ENCODE peak calls at places on chromosomes 1 and 21, in ten cellular contexts. P is left ventricle myocardium inferior; Q is mesenchymal stem cell; E is naive thymus-derived CD4-positive, alpha-beta T cell; W is OCI-LY7; I is mammary epithelial cell; F is pancreas; V is cardiac muscle cell; G is CD8-positive, alpha-beta memory T cell; R is psoas muscle. U is an unnamed sample. For H3K4me1, the result is how much of the 10 kb centered on the place peaks cover.

GRCh38 chr1:201266774-201267173 is 16.5 kb upstream of the PKP1 start:
- DNase-seq in P (no peak), I (peak), G (no peak), E (no peak), Q (peak), R (no peak), V (no peak), F (no peak), W (no peak), U (no peak)

GRCh38 chr1:109792056-109792831 is 28.5 kb upstream of the EPS8L3 start:
- DNase-seq in V (peak), P (peak), W (no peak), G (no peak), F (no peak), I (peak), Q (peak), E (no peak), R (peak), U (peak)

GRCh38 chr1:28417441-28418277 is 48.1 kb downstream of the PHACTR4 start:
- DNase-seq in W (no peak), Q (peak), P (no peak), I (peak), V (no peak), G (no peak), F (no peak), R (no peak), E (no peak), U (no peak)

GRCh38 chr1:242546849-242547724 is 22.6 kb upstream of the PLD5 start:
- DNase-seq in Q (no peak), V (no peak), R (no peak), E (no peak), W (no peak), G (no peak), P (no peak), F (no peak), I (peak), U (no peak)

GRCh38 chr21:15001773-15002647 is 62.8 kb downstream of the NRIP1 start:
- DNase-seq in E (no peak), R (no peak), V (no peak), I (no peak), G (no peak), P (no peak), W (no peak), Q (no peak), F (no peak), U (no peak)

GRCh38 chr1:228004331-228004871 is 2.4 kb upstream of the WNT3A start:
- DNase-seq in R (no peak), F (no peak), P (no peak), V (peak), G (no peak), Q (no peak), E (no peak), I (peak), W (peak), U (peak)

GRCh38 chr1:6423321-6423999 is 1.1 kb upstream of the ESPN start:
- DNase-seq in E (peak), V (peak), G (peak), P (no peak), W (peak), R (no peak), Q (no peak), F (peak), I (peak), U (peak)

GRCh38 chr1:198494658-198495103 is 45.8 kb downstream of the ATP6V1G3 start:
- DNase-seq in G (no peak), F (peak), W (no peak), Q (no peak), V (no peak), I (no peak), E (no peak), R (no peak), P (no peak), U (no peak)

GRCh38 chr1:50418600-50419109 is 4.6 kb downstream of the DMRTA2 start:
- DNase-seq in W (no peak), F (no peak), R (no peak), V (peak), Q (no peak), P (no peak), I (no peak), E (no peak), G (no peak), U (no peak)

GRCh38 chr1:159856576-159856975 is 5.9 kb downstream of the VSIG8 start:
- DNase-seq in I (peak), W (no peak), G (no peak), Q (no peak), E (no peak), R (no peak), V (no peak), F (no peak), P (no peak), U (no peak)

GRCh38 chr1:245290836-245291235 is 136.1 kb downstream of the KIF26B start:
- DNase-seq in R (no peak), W (no peak), E (no peak), G (no peak), F (no peak), Q (peak), I (no peak), P (no peak), V (peak), U (no peak)

GRCh38 chr1:5481889-5482288 is 510.3 kb downstream of the NPHP4 start:
- DNase-seq in Q (no peak), P (no peak), I (no peak), V (peak), W (peak), R (no peak), F (no peak), G (peak), E (peak), U (no peak)

GRCh38 chr21:44926364-44927101 is 5.8 kb upstream of the ITGB2 start:
- DNase-seq in I (peak), G (peak), P (peak), W (no peak), R (no peak), V (no peak), F (no peak), Q (no peak), E (peak), U (peak)

GRCh38 chr21:44923481-44924084 is 2.9 kb upstream of the ITGB2 start:
- DNase-seq in I (no peak), R (no peak), G (no peak), F (no peak), P (no peak), V (no peak), Q (no peak), W (no peak), E (no peak), U (no peak)

GRCh38 chr21:44925027-44925755 is 4.5 kb upstream of the ITGB2 start:
- DNase-seq in P (no peak), V (no peak), G (no peak), F (no peak), I (peak), R (no peak), Q (peak), W (no peak), E (no peak), U (peak)

GRCh38 chr21:44927259-44927586 is 6.5 kb upstream of the ITGB2 start:
- DNase-seq in Q (no peak), G (no peak), E (no peak), I (no peak), V (no peak), W (no peak), R (no peak), F (no peak), P (no peak), U (no peak)

DNA sequence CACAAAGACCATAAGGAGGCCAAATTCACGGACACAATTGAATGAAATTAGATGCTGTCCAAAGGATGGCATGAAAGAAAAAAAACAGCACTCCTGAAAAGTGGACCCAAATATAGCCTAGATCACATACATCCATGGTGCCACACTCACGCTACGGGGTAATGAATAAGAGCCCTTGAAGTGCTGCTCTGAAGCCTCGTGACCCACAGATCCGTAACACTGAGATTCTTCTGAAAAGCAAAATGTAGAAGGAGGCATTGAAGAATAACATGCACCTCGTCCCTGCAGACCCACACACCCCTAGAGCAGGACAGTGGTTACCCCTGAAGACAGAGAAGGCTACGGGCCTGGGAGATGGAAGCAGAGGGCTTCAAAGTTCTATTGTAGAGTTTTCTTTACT is 3.9 kb upstream of the ITGB2 start:
- DNase-seq in I (no peak), F (no peak), V (no peak), G (no peak), R (no peak), Q (no peak), P (peak), E (no peak), W (no peak), U (no peak)
- H3K4me1 ChIP-seq in I (under half), F (under half), V (under half), G (half or more), R (under half), Q (under half), P (under half), E (half or more), W (under half), U (half or more)

GRCh38 chr1:39412892-39413291 is 78.5 kb upstream of the BMP8A start:
- DNase-seq in P (no peak), I (no peak), E (no peak), F (no peak), W (no peak), Q (no peak), G (no peak), R (no peak), V (no peak), U (no peak)

GRCh38 chr1:39412079-39412478 is 79.4 kb upstream of the BMP8A start:
- DNase-seq in F (no peak), V (no peak), R (no peak), I (no peak), Q (no peak), P (no peak), E (no peak), W (no peak), G (no peak), U (no peak)

GRCh38 chr1:39410915-39411436 is 80.5 kb upstream of the BMP8A start:
- DNase-seq in V (peak), Q (peak), R (peak), F (peak), E (peak), I (peak), P (peak), W (peak), G (peak), U (peak)

GRCh38 chr1:39409055-39409816 is 82.2 kb upstream of the BMP8A start:
- DNase-seq in E (no peak), W (no peak), I (peak), F (no peak), G (no peak), R (peak), P (peak), Q (peak), V (peak), U (peak)

GRCh38 chr1:39411526-39411925 is 79.9 kb upstream of the BMP8A start:
- DNase-seq in E (no peak), G (no peak), R (no peak), F (no peak), W (no peak), V (no peak), I (no peak), Q (no peak), P (no peak), U (no peak)
- H3K4me1 ChIP-seq in E (under half), G (under half), R (half or more), F (under half), W (under half), V (under half), I (half or more), Q (under half), P (half or more), U (half or more)

GRCh38 chr21:46381521-46381920 is 57.6 kb downstream of the PCNT start:
- DNase-seq in F (no peak), G (no peak), I (no peak), V (no peak), P (no peak), Q (no peak), R (no peak), W (no peak), E (no peak), U (no peak)
- H3K4me1 ChIP-seq in F (under half), G (under half), I (under half), V (under half), P (under half), Q (under half), R (half or more), W (under half), E (under half), U (under half)

GRCh38 chr1:81922955-81923354 is 122.2 kb downstream of the ADGRL2 start:
- DNase-seq in I (no peak), R (no peak), V (no peak), W (no peak), F (no peak), G (no peak), Q (no peak), E (no peak), P (no peak), U (no peak)
- H3K4me1 ChIP-seq in I (under half), R (under half), V (half or more), W (under half), F (under half), G (under half), Q (under half), E (under half), P (half or more), U (under half)

GRCh38 chr1:63904826-63905225 is 131.0 kb downstream of the ROR1 start:
- DNase-seq in V (no peak), G (no peak), I (no peak), R (no peak), Q (no peak), W (no peak), P (no peak), E (no peak), F (no peak), U (no peak)
- H3K4me1 ChIP-seq in V (under half), G (under half), I (under half), R (under half), Q (under half), W (under half), P (under half), E (under half), F (under half), U (under half)

DNA sequence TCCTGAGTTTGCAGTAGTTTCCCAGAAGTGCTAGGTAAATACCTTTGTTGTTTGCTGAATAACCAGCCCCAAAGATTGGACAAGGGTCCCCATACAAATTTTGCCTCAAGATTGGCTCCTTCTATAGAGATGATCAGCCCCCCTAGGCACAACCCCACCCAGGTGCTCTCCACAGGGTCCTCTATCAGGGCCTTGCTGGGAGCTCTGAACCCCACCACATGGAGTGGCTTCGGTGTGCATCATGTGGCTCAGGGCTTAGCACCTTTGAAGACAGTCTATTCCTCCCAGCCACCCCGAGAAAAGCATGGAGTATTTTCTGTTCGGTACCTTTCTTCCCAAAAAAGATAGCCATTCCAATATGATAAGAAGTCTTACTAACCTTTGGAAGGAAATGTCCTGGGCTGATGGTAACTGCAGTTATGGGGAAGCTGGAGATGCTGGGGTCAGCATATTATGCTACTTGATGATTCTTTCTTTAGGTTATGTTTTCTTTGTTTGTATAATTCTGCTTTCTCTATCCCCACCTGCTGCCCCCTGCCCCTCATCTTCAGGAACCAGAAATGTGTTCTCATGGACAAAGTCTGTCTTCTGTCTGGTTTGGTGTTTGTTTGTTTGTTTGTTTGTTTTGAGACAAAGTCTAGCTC is 5.0 kb upstream of the TSPAN1 start:
- DNase-seq in P (no peak), V (no peak), Q (no peak), R (no peak), W (no peak), I (no peak), E (no peak), G (no peak), F (no peak), U (no peak)
- H3K4me1 ChIP-seq in P (half or more), V (under half), Q (under half), R (under half), W (half or more), I (under half), E (under half), G (under half), F (under half), U (half or more)

DNA sequence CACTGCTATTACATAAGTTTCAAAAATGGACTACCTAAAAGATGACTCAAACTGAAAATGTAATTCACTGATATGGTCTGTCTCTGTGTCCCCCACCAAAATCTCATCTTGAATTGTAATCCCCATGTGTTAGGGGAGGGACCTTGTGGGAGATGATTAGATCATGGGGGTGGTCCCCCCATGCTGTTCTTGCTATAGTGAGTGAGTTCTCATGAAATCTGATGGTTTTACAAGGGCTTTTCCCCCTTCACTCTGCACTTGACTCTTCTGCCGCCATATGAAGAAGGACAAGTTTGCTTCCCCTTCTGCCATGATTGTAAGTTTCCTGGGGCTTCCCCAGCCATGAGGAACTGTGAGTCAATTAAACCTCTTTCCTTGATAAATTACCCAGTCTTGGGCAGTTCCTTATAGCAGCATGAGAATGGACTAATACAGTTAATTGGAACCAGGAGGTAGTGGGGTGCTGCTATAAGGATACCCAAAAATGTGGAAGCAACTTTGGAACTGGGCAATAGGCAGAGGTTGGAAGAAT is 137.1 kb upstream of the RAB4A start:
- DNase-seq in Q (no peak), R (no peak), F (no peak), I (no peak), W (no peak), G (no peak), P (no peak), E (no peak), V (no peak), U (no peak)
- H3K4me1 ChIP-seq in Q (under half), R (under half), F (under half), I (under half), W (under half), G (under half), P (under half), E (under half), V (under half), U (under half)

DNA sequence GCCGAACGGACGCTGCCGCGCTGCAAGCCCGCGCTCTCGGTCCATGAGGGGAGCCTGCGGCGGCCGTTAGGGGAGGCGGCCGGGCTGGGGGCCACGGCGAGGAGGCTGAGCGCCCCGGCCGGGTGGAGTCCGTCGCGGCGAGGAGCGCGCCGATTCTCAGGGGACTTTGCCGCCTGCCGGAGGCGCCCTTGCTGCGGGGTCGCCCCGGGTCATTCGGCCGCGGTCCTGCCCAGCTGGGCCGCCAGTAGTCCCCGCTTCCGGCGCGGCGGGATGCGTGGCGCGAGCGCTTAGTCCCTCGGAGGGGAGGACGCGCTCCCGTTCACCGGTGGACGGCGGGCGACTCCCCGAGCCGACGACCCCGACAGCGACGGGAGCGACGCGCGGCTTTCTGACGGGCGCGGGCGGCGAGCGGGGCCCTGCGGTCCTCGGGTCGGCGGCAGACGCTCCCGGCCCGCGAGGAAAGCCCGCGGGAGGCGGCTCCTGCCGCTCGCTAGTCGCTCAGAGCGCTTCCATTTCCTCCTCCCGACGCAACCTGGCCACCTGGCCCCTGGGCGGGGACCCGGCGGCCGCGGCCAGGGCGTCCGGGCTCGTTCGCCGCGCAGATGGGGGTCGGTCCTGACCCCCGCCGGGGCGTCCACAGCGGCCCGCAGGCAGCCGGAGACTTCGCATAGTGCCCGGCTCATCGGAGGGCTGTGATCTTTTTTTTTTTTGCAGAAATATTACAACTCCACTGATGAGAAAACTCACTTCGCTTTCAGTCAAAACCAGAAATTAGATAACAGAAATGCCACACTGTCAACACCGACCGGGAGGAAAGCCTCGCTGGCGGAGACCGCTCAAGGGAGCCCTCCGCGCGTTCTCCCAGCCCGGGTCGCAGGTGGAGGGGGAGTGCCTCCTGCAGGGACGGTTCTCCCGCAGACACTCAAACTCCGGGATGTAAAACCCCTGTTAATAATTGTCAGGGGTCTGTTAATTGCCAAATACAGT is 640 bp upstream of the ZBTB21 start:
- DNase-seq in R (peak), I (peak), W (peak), E (peak), F (peak), Q (peak), G (no peak), V (peak), P (no peak), U (peak)
- H3K4me1 ChIP-seq in R (under half), I (under half), W (under half), E (under half), F (under half), Q (under half), G (under half), V (under half), P (under half), U (under half)

GRCh38 chr1:226035915-226036314 is 26.6 kb upstream of the H3-3A start:
- DNase-seq in F (no peak), R (no peak), V (no peak), I (no peak), E (no peak), P (no peak), Q (no peak), G (no peak), W (no peak), U (no peak)

GRCh38 chr1:226033599-226034390 is 28.7 kb upstream of the H3-3A start:
- DNase-seq in G (no peak), W (no peak), I (no peak), E (no peak), Q (no peak), F (no peak), P (no peak), V (no peak), R (no peak), U (no peak)

GRCh38 chr1:226041419-226041818 is 21.1 kb upstream of the H3-3A start:
- DNase-seq in E (no peak), G (no peak), W (no peak), F (no peak), V (no peak), Q (no peak), R (no peak), P (no peak), I (no peak), U (no peak)

GRCh38 chr1:226034482-226034881 is 28.0 kb upstream of the H3-3A start:
- DNase-seq in R (peak), P (peak), Q (no peak), F (no peak), W (no peak), E (no peak), V (no peak), I (peak), G (no peak), U (peak)

GRCh38 chr1:226038661-226039060 is 23.9 kb upstream of the H3-3A start:
- DNase-seq in P (no peak), I (no peak), E (no peak), R (no peak), W (no peak), F (no peak), Q (no peak), G (no peak), V (no peak), U (no peak)
- H3K4me1 ChIP-seq in P (under half), I (under half), E (under half), R (under half), W (under half), F (under half), Q (under half), G (under half), V (under half), U (under half)

DNA sequence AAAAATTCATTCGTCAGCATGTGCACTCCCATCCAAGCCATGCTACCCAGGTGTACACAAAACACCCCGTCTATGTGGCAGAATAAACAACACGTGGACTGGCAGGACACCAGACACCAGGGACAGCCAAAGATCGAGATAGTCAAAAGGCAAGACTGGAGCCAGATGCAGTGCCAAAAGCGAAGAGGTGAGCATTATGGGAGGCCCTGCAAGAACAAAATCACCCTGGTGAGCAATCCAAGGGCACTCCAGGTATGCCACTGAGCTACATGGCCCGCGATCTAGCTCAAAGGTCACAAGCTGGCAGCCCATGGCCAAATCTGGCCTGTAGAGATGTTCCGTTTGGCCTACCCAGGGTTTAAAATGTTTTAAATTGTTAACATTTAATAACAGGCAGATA is 33.7 kb downstream of the PLPP3 start:
- DNase-seq in E (no peak), Q (no peak), V (no peak), W (no peak), R (no peak), P (peak), I (no peak), F (peak), G (no peak), U (no peak)
- H3K4me1 ChIP-seq in E (under half), Q (under half), V (under half), W (under half), R (half or more), P (half or more), I (under half), F (half or more), G (under half), U (half or more)